ENCODE peak calls at places on chromosomes 1 and 21, in six cellular contexts. V, H, X, J, Z and R are unnamed samples.
A peak's percentile ranks its signal among the peaks of the same experiment; 100 is the strongest.

GRCh38 chr1:204650911-204651570 is 34.5 kb downstream of the LRRN2 start:
- DNase-seq in Z (no peak), V (no peak), H (no peak), X (no peak), J (no peak), R (no peak)

GRCh38 chr1:87094238-87094637 is 179.8 kb downstream of the HS2ST1 start:
- DNase-seq in Z (no peak), J (no peak), X (no peak), H (no peak), V (no peak), R (no peak)

GRCh38 chr1:39668111-39668510 is 3.8 kb downstream of the NT5C1A start:
- DNase-seq in V (no peak), Z (peak; percentile 78), X (no peak), H (no peak), J (no peak), R (no peak)

GRCh38 chr1:181985981-181986906 is 75.3 kb downstream of the ZNF648 start:
- DNase-seq in Z (no peak), J (no peak), H (no peak), V (no peak), X (no peak), R (no peak)

GRCh38 chr1:116486424-116486823 is 84.4 kb downstream of the CD58 start:
- DNase-seq in Z (no peak), X (no peak), H (no peak), J (no peak), V (no peak), R (no peak)

GRCh38 chr1:32447469-32448185 is 17.2 kb upstream of the ZBTB8B start:
- DNase-seq in H (peak; percentile 46), Z (no peak), V (no peak), X (no peak), J (no peak), R (no peak)

GRCh38 chr1:198620951-198621824 is 17.7 kb upstream of the PTPRC start:
- DNase-seq in J (no peak), H (peak; percentile 13), V (no peak), Z (no peak), X (peak; percentile 60), R (peak; percentile 34)

GRCh38 chr1:50427818-50428779 is 4.9 kb upstream of the DMRTA2 start:
- DNase-seq in J (no peak), X (no peak), Z (no peak), H (peak; percentile 54), V (no peak), R (no peak)

GRCh38 chr1:110548381-110548780 is 29.4 kb upstream of the KCNA10 start:
- DNase-seq in X (no peak), J (peak; percentile 38), V (peak; percentile 54), H (peak; percentile 62), Z (no peak), R (no peak)

GRCh38 chr21:42463861-42464515 is 32.0 kb downstream of the RSPH1 start:
- DNase-seq in X (peak; percentile 58), J (peak; percentile 73), Z (no peak), H (no peak), V (no peak), R (peak; percentile 61)

GRCh38 chr1:55986003-55986402 is 593.4 kb downstream of the PLPP3 start:
- DNase-seq in Z (no peak), J (no peak), V (no peak), H (no peak), X (no peak), R (no peak)

GRCh38 chr1:59366352-59366751 is 69.5 kb downstream of the FGGY start:
- DNase-seq in J (no peak), Z (no peak), H (no peak), V (no peak), X (no peak), R (no peak)

GRCh38 chr1:10250663-10251062 is 40.3 kb downstream of the KIF1B start:
- DNase-seq in H (no peak), V (no peak), J (no peak), X (no peak), Z (no peak), R (no peak)

GRCh38 chr1:12167493-12168429 is 970 bp downstream of the TNFRSF1B start:
- DNase-seq in H (no peak), J (no peak), V (no peak), Z (no peak), X (no peak), R (no peak)

GRCh38 chr21:16071082-16071481 is 341.3 kb downstream of the USP25 start:
- DNase-seq in Z (no peak), X (no peak), V (no peak), J (no peak), H (no peak), R (no peak)

GRCh38 chr1:245121523-245121922 is 33.3 kb upstream of the KIF26B start:
- DNase-seq in J (no peak), H (peak; percentile 57), X (no peak), Z (no peak), V (no peak), R (no peak)

GRCh38 chr1:38835230-38835827 is 24.2 kb downstream of the RRAGC start:
- DNase-seq in J (no peak), Z (no peak), X (no peak), V (peak; percentile 70), H (peak; percentile 78), R (peak; percentile 9)

GRCh38 chr21:46000182-46000730 is 18.7 kb downstream of the COL6A1 start:
- DNase-seq in Z (peak; percentile 40), X (no peak), J (no peak), H (peak; percentile 12), V (no peak), R (no peak)

GRCh38 chr1:204574856-204575145 is 58.6 kb downstream of the MDM4 start:
- DNase-seq in J (no peak), H (no peak), V (peak; percentile 52), Z (peak; percentile 64), X (no peak), R (no peak)

GRCh38 chr1:170192535-170192934 is 46.8 kb downstream of the NTMT2 start:
- DNase-seq in Z (no peak), X (no peak), V (no peak), H (no peak), J (no peak), R (no peak)

GRCh38 chr1:70685300-70686286 is 274.5 kb downstream of the CTH start:
- DNase-seq in V (peak; percentile 31), H (peak; percentile 81), Z (no peak), X (no peak), J (peak; percentile 69), R (peak; percentile 9)

GRCh38 chr21:45248893-45249381 is 38.8 kb downstream of the POFUT2 start:
- DNase-seq in H (no peak), X (no peak), Z (no peak), J (no peak), V (peak; percentile 53), R (no peak)

GRCh38 chr1:112337028-112337531 is 58.9 kb upstream of the CTTNBP2NL start:
- DNase-seq in H (peak; percentile 49), V (no peak), X (no peak), J (peak; percentile 34), Z (peak; percentile 63), R (no peak)

GRCh38 chr1:89953072-89953626 is 41.8 kb upstream of the ZNF326 start:
- DNase-seq in H (peak; percentile 48), X (peak; percentile 40), Z (no peak), V (no peak), J (peak; percentile 36), R (peak; percentile 4)

GRCh38 chr1:91774520-91775203 is 111.3 kb downstream of the TGFBR3 start:
- DNase-seq in X (no peak), V (no peak), H (no peak), Z (no peak), J (no peak), R (no peak)

GRCh38 chr1:92754000-92754787 is 30.7 kb downstream of the EVI5 start:
- DNase-seq in X (no peak), H (no peak), V (no peak), J (no peak), Z (no peak), R (no peak)

GRCh38 chr1:39230261-39231190 is 26.0 kb downstream of the MACF1 start:
- DNase-seq in V (no peak), H (peak; percentile 60), Z (no peak), X (peak; percentile 37), J (no peak), R (no peak)

GRCh38 chr1:183841550-183841949 is 36.6 kb downstream of the RGL1 start:
- DNase-seq in J (no peak), H (no peak), V (no peak), Z (no peak), X (no peak), R (no peak)

GRCh38 chr1:94048413-94049164 is 72.4 kb downstream of the ABCA4 start:
- DNase-seq in X (no peak), Z (no peak), J (no peak), H (no peak), V (no peak), R (no peak)

GRCh38 chr1:38991638-38992449 is 768 bp downstream of the AKIRIN1 start:
- DNase-seq in J (peak; percentile 27), V (no peak), Z (peak; percentile 57), X (no peak), H (peak; percentile 61), R (no peak)

GRCh38 chr1:162404550-162405160 is 7.3 kb downstream of the SH2D1B start:
- DNase-seq in X (no peak), J (no peak), H (no peak), Z (no peak), V (no peak), R (no peak)

GRCh38 chr1:48619529-48619928 is 147.5 kb upstream of the SPATA6 start:
- DNase-seq in H (peak; percentile 76), V (no peak), Z (no peak), J (peak; percentile 26), X (no peak), R (no peak)

GRCh38 chr1:181033799-181034391 is at the start of gene MR1:
- DNase-seq in X (no peak), J (no peak), Z (no peak), V (peak; percentile 68), H (peak; percentile 66), R (peak; percentile 19)

GRCh38 chr1:56179571-56179970 is 399.8 kb downstream of the PLPP3 start:
- DNase-seq in J (no peak), V (no peak), H (no peak), Z (no peak), X (no peak), R (no peak)